ENCODE peak calls at places on chromosomes 12 and 14, in ten cellular contexts. U, N, H, R, Z, Y, L, P, G and X are unnamed samples.

GRCh38 chr14:35205737-35206136 is 83.4 kb downstream of the PRORP start:
- DNase-seq in U (no peak), N (no peak), H (no peak), R (no peak), Z (no peak), Y (no peak), L (no peak), P (no peak), G (no peak), X (no peak)

GRCh38 chr14:87547536-87547935 is 445.4 kb downstream of the GALC start:
- DNase-seq in U (no peak), N (no peak), H (no peak), R (no peak), Z (no peak), Y (no peak), L (no peak), P (no peak), G (no peak), X (no peak)

GRCh38 chr12:674272-674781 is 11.1 kb upstream of the NINJ2 start:
- DNase-seq in U (no peak), N (peak), H (no peak), R (no peak), Z (no peak), Y (no peak), L (no peak), P (no peak), G (peak), X (no peak)

GRCh38 chr12:104480826-104481457 is 24.2 kb downstream of the CHST11 start:
- DNase-seq in U (peak), N (peak), H (peak), R (peak), Z (peak), Y (no peak), L (no peak), P (peak), G (no peak), X (no peak)

GRCh38 chr12:109057376-109057775 is 5.0 kb downstream of the USP30 start:
- DNase-seq in U (no peak), N (no peak), H (no peak), R (no peak), Z (no peak), Y (no peak), L (no peak), P (no peak), G (no peak), X (no peak)

GRCh38 chr12:26853303-26854027 is 20.5 kb upstream of the ITPR2 start:
- DNase-seq in U (peak), N (peak), H (peak), R (peak), Z (peak), Y (peak), L (peak), P (peak), G (peak), X (no peak)

GRCh38 chr14:31441273-31442110 is 15.8 kb downstream of the DTD2 start:
- DNase-seq in U (peak), N (peak), H (no peak), R (peak), Z (no peak), Y (no peak), L (no peak), P (peak), G (no peak), X (no peak)

GRCh38 chr14:71060795-71061455 is 153.7 kb downstream of the PCNX1 start:
- DNase-seq in U (peak), N (peak), H (no peak), R (peak), Z (no peak), Y (no peak), L (no peak), P (peak), G (no peak), X (no peak)

GRCh38 chr14:81070511-81070910 is 115.1 kb downstream of the TSHR start:
- DNase-seq in U (no peak), N (no peak), H (no peak), R (no peak), Z (no peak), Y (no peak), L (no peak), P (no peak), G (no peak), X (no peak)

GRCh38 chr12:7374423-7375144 is 69.4 kb downstream of the CD163L1 start:
- DNase-seq in U (peak), N (peak), H (peak), R (peak), Z (peak), Y (no peak), L (peak), P (peak), G (peak), X (no peak)

GRCh38 chr12:92138626-92139025 is 7.0 kb downstream of the BTG1 start:
- DNase-seq in U (no peak), N (peak), H (no peak), R (no peak), Z (no peak), Y (no peak), L (no peak), P (no peak), G (no peak), X (no peak)

DNA sequence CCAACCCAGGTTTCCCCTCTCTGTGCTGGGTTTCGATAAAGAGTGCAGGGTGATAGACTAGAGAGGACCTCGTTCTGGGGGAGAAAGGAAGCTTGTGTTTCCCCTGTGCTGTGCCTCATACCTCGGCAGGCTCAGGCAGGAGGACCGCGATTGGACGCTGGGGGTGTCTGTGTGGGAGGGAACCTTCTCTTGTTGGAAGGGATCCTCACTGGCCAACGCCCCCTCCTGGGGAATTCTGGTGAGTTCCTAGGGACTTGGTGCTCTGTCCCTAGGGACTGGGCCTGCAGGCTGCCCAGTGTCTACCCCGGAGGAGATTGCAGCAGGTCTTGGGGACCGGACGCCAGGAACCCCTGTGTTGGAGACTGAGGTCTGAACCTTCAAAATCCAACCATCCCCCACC is 157.4 kb upstream of the PRMT8 start:
- DNase-seq in U (no peak), N (no peak), H (no peak), R (peak), Z (no peak), Y (no peak), L (peak), P (no peak), G (no peak), X (no peak)
- TF ChIP-seq CTCF in U (no peak), N (no peak), H (no peak), R (no peak), Z (no peak), Y (no peak), L (no peak), P (no peak), G (no peak), X (peak)

DNA sequence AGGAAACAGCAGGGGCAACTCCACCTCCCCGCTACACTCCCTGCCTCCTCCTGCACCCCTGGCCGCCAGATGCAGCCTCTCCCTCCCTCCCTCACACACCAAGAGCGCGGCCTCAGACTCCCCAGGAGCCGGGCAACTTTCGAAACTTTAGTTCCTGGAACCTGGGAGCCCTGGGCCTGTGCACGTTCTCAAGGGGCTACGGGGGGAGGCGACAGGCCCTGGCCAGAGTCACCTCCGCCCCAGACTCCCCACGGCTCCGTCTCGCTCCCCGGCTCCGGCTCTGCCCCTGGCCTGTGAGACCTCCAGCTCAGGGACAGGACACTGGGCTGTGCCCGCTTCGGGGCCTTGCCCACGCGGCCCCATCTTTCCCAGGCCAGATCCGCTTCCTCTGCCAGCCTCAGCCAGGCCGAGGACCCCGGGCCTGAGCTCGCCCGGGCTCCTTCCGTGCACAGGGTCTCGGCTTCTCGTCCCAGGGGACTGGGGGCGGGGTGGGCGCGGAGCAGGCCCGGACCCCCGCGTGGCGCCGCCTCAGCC is 5.5 kb downstream of the AMN start:
- DNase-seq in U (no peak), N (no peak), H (no peak), R (no peak), Z (no peak), Y (no peak), L (peak), P (peak), G (no peak), X (no peak)
- H3K4me3 ChIP-seq in U (peak), N (peak), H (peak), R (peak), Z (peak), Y (peak), L (peak), P (peak), G (peak), X (peak)

GRCh38 chr12:47855502-47855901 is 35.8 kb upstream of the HDAC7 start:
- DNase-seq in U (no peak), N (no peak), H (no peak), R (no peak), Z (no peak), Y (no peak), L (no peak), P (no peak), G (no peak), X (no peak)
- TF ChIP-seq CTCF in U (no peak), N (no peak), H (no peak), R (no peak), Z (no peak), Y (no peak), L (no peak), P (no peak), G (no peak), X (no peak)

DNA sequence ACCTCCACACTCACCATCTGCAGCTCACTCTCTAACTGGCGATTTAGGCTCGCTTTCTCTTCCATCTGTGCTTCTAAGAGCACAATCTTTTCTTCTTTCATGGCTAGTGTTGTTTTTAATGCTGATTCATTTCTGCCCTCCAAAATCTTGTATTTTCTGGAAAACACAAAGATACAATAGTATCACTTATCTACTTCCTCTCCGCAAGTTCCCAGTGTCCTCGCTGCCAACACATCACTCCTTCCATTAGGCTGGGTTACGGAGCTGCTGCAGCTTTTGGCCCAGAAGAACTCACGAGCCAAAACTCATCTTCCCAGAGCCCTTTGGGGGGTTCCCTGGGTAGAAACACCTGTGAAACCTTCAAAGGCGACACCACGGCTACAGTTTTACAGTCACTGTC is 63.8 kb upstream of the GPR68 start:
- DNase-seq in U (no peak), N (no peak), H (no peak), R (peak), Z (no peak), Y (no peak), L (no peak), P (no peak), G (no peak), X (no peak)
- H3K4me3 ChIP-seq in U (no peak), N (no peak), H (no peak), R (no peak), Z (no peak), Y (no peak), L (no peak), P (no peak), G (no peak), X (no peak)

GRCh38 chr14:73710737-73711136 is 3.4 kb downstream of the PNMA1 start:
- DNase-seq in U (no peak), N (no peak), H (no peak), R (no peak), Z (no peak), Y (no peak), L (no peak), P (no peak), G (no peak), X (no peak)
- TF ChIP-seq CTCF in U (no peak), N (no peak), H (no peak), R (no peak), Z (no peak), Y (no peak), L (no peak), P (no peak), G (no peak), X (no peak)

GRCh38 chr12:93849946-93850345 is 172.8 kb downstream of the CRADD start:
- DNase-seq in U (no peak), N (no peak), H (no peak), R (no peak), Z (no peak), Y (no peak), L (no peak), P (no peak), G (no peak), X (no peak)
- H3K4me3 ChIP-seq in U (no peak), N (no peak), H (no peak), R (no peak), Z (no peak), Y (no peak), L (no peak), P (no peak), G (no peak), X (no peak)

GRCh38 chr12:9378430-9378835 is 170.2 kb upstream of the PZP start:
- DNase-seq in U (no peak), N (no peak), H (no peak), R (no peak), Z (no peak), Y (no peak), L (no peak), P (peak), G (no peak), X (no peak)
- TF ChIP-seq CTCF in U (peak), N (no peak), H (peak), R (peak), Z (peak), Y (no peak), L (peak), P (peak), G (no peak), X (peak)

GRCh38 chr14:33680873-33681272 is 270.0 kb downstream of the EGLN3 start:
- DNase-seq in U (no peak), N (no peak), H (no peak), R (no peak), Z (no peak), Y (no peak), L (no peak), P (no peak), G (no peak), X (no peak)

GRCh38 chr14:33679025-33679424 is 271.8 kb downstream of the EGLN3 start:
- DNase-seq in U (no peak), N (no peak), H (no peak), R (no peak), Z (no peak), Y (no peak), L (no peak), P (no peak), G (no peak), X (no peak)

GRCh38 chr14:33678012-33678411 is 272.9 kb downstream of the EGLN3 start:
- DNase-seq in U (no peak), N (no peak), H (no peak), R (no peak), Z (no peak), Y (no peak), L (no peak), P (no peak), G (no peak), X (no peak)

GRCh38 chr14:33682746-33683145 is 268.1 kb downstream of the EGLN3 start:
- DNase-seq in U (peak), N (peak), H (peak), R (peak), Z (peak), Y (peak), L (no peak), P (peak), G (no peak), X (no peak)

GRCh38 chr14:33679461-33680225 is 271.2 kb downstream of the EGLN3 start:
- DNase-seq in U (peak), N (peak), H (no peak), R (peak), Z (no peak), Y (no peak), L (no peak), P (peak), G (no peak), X (no peak)
- H3K4me3 ChIP-seq in U (no peak), N (no peak), H (no peak), R (no peak), Z (no peak), Y (no peak), L (no peak), P (no peak), G (no peak), X (no peak)

GRCh38 chr12:11513288-11513687 is 117.9 kb upstream of the PRB2 start:
- DNase-seq in U (no peak), N (peak), H (no peak), R (peak), Z (no peak), Y (no peak), L (no peak), P (peak), G (no peak), X (no peak)
- TF ChIP-seq CTCF in U (no peak), N (peak), H (no peak), R (peak), Z (no peak), Y (no peak), L (peak), P (peak), G (no peak), X (no peak)